ENCODE peak calls at places on chromosomes 13 and 19, in four cellular contexts. T is CD8-positive, alpha-beta T cell; K is cardiac muscle cell; B is GM23248. R is an unnamed sample.

GRCh38 chr19:17938092-17938845 is 5.5 kb downstream of the CCDC124 start:
- DNase-seq in B (peak; percentile 94), K (peak; percentile 83), T (peak; percentile 75), R (peak; percentile 68)

GRCh38 chr13:39688699-39689405 is 33.4 kb downstream of the COG6 start:
- DNase-seq in K (peak; percentile 52), T (no peak), B (peak; percentile 23), R (no peak)

GRCh38 chr13:71460179-71460578 is 406.8 kb downstream of the DACH1 start:
- DNase-seq in K (peak; percentile 47), T (no peak), B (no peak), R (no peak)

GRCh38 chr13:35767256-35767981 is 290.9 kb upstream of the MAB21L1 start:
- DNase-seq in K (no peak), B (no peak), T (no peak), R (no peak)

GRCh38 chr13:98449273-98449672 is 127.6 kb downstream of the STK24 start:
- DNase-seq in T (no peak), B (no peak), K (no peak), R (no peak)

GRCh38 chr19:3669616-3670257 is 30.5 kb downstream of the PIP5K1C start:
- DNase-seq in B (no peak), K (no peak), T (no peak), R (no peak)

GRCh38 chr19:55095260-55096060 is 19.8 kb downstream of the EPS8L1 start:
- DNase-seq in B (no peak), T (no peak), K (no peak), R (no peak)

GRCh38 chr19:52992109-52993004 is 21.4 kb upstream of the ERVV-1 start:
- DNase-seq in K (peak; percentile 23), B (peak; percentile 24), T (no peak), R (no peak)

GRCh38 chr19:17943284-17944221 is 10.7 kb downstream of the CCDC124 start:
- DNase-seq in B (no peak), T (no peak), K (no peak), R (no peak)

GRCh38 chr19:42099336-42099925 is 23.5 kb downstream of the ZNF574 start:
- DNase-seq in K (no peak), T (no peak), B (no peak), R (no peak)

GRCh38 chr19:40267601-40267997 is 17.5 kb downstream of the AKT2 start:
- DNase-seq in K (no peak), T (no peak), B (no peak), R (no peak)

GRCh38 chr19:36686365-36687213 is 823 bp upstream of the ZNF567 start:
- DNase-seq in K (peak; percentile 9), B (peak; percentile 32), T (no peak), R (no peak)

GRCh38 chr13:45370922-45371406 is 30.0 kb upstream of the TPT1 start:
- DNase-seq in T (peak; percentile 45), B (peak; percentile 84), K (peak; percentile 93), R (peak; percentile 38)

GRCh38 chr19:46009530-46010510 is 13.0 kb downstream of the PGLYRP1 start:
- DNase-seq in K (peak; percentile 83), T (peak; percentile 48), B (peak; percentile 65), R (peak; percentile 51)

GRCh38 chr19:3084943-3085342 is 9.2 kb upstream of the GNA11 start:
- DNase-seq in B (no peak), K (no peak), T (no peak), R (no peak)

GRCh38 chr13:99995503-99996176 is 14.1 kb downstream of the ZIC2 start:
- DNase-seq in B (no peak), T (no peak), K (no peak), R (no peak)

GRCh38 chr13:79646880-79647279 is 165.9 kb downstream of the NDFIP2 start:
- DNase-seq in K (no peak), T (no peak), B (no peak), R (no peak)

DNA sequence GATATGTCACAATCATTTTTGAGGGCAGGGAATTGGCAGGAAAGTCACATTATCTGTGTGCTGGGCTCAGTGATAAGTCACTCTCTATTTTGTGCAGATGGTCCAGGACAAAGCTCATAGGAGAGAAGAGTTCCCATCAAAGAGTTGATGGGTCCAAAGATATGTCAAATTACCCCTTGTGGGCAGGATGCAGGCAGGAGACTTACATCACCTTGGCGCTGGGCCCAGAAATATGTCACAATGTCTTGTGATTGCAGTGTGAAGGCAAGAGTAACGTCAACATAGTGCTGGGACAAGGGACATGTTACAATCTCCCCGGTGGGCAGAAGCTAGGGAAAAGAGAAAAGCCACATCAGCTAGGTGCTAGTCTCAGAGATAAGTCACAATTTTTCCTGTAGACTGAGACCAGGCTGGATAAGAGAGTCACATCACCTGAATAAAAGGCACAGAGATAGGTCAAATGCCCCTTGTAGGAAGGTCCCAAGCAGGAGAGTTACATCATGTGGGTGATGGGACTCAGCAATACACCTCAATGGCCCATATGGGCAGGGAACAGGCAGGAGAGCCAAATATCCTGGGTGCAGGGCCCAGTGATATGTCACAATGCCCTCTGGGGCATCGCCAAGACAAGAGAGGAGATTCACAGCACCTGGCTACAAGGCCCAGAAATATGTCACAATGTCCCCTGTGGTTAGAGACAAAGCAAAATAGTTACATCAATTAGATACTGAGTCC is 47.9 kb downstream of the ZNF99 start:
- DNase-seq in B (no peak), T (no peak), K (no peak), R (no peak)
- H3K9me3 ChIP-seq in B (no peaks in the 10 kb centered on the region), T (no peaks in the 10 kb centered on the region), K (no peaks in the 10 kb centered on the region), R (peaks cover 7% of the 10 kb centered on the region)

GRCh38 chr19:8890260-8890659 is 58.1 kb downstream of the MBD3L1 start:
- DNase-seq in K (no peak), T (no peak), B (no peak), R (no peak)

GRCh38 chr19:8899356-8899755 is 67.2 kb downstream of the MBD3L1 start:
- DNase-seq in B (no peak), T (no peak), K (no peak), R (no peak)

GRCh38 chr19:8897106-8897505 is 64.9 kb downstream of the MBD3L1 start:
- DNase-seq in K (no peak), T (no peak), B (no peak), R (no peak)

DNA sequence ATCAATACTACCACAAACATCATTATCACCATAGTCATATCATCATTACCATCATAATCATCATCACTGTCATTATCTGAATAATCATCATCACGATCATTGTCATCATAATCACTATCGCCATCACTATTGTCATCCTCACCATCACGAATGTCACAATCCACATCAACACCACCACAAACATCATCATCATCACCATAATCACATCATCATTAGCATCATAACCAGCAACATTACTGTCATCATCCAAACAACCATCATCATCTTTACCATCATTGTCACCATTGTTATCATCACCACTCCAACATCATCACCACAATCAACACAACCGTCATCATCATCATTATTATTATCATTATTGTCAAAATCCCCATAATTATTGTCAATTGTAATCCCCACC is 61.2 kb downstream of the MBD3L1 start:
- DNase-seq in T (no peak), B (no peak), K (no peak), R (no peak)
- H3K9me3 ChIP-seq in T (no peaks in the 10 kb centered on the region), B (no peaks in the 10 kb centered on the region), K (no peaks in the 10 kb centered on the region), R (no peaks in the 10 kb centered on the region)

DNA sequence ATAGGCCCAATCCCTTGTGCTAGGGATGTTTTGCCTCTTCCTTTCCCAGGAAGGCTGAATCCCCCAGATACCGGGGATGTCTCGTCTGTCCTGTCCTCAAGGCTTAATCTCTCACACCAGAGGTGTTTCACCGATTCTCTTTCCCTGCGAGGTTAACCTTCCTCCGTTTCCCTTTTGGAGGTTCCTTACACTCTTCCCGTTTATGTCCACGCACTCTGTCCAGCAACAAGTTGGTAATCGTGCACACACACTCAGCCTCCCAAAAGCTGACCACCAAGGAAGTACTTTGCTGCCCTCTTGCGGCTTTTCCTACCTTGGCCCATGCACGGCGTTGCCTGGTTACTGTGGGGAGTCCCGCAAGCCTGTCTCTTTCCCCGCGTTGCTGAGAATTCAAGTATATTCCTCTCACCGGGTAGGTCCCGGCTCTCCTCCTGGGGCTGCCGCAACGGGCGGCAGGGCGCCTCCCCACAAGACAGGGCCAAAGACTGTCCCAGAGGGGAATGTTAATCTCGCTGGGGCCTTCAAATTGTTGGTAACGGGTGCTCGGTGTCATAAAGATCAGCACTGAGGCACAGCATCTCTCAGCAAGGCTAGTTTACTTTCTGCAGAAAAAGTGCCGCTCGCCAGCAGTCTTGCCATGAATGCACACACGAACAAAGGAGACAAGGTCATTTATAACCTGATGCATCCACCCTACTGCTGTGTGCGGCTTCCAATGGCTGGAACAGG is 36.7 kb upstream of the CD177 start:
- DNase-seq in K (peak; percentile 15), T (no peak), B (peak; percentile 54), R (no peak)
- H3K9me3 ChIP-seq in K (no peaks in the 10 kb centered on the region), T (peaks cover 4% of the 10 kb centered on the region), B (no peaks in the 10 kb centered on the region), R (no peaks in the 10 kb centered on the region)

GRCh38 chr19:51889934-51890333 is 2.2 kb upstream of the ZNF577 start:
- DNase-seq in B (no peak), T (no peak), K (no peak), R (no peak)

GRCh38 chr19:51887522-51888498 is at the start of gene ZNF577:
- DNase-seq in B (peak; percentile 95), K (peak; percentile 96), T (peak; percentile 49), R (peak; percentile 59)

DNA sequence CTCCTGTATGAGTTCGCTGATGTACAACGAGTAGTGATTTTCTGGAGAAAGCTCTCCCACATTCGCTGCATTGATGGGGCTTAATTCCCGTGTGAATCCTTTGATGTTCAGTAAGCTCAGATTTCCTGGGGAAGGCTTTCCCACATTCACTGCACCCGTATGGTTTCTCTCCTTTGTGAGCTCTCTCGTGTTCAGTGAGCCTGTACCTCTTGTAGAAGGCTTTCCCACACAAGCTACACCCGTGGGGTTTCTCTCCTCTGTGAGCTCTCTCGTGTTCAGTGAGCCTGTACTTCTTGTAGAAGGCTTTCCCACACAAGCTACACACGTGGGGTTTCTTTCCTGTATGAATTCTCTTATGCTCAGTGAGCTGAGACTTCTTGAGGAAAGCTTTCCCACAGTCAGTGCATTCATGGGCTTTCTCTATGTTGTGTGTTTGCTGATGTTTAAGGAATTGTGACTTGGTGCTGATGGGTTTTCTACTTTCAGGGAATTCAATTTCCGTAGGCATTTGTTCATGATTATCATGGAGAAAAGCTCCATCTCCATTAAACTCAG is 3.5 kb upstream of the ZNF577 start:
- DNase-seq in B (peak; percentile 3), T (no peak), K (no peak), R (no peak)
- H3K9me3 ChIP-seq in B (no peaks in the 10 kb centered on the region), T (peaks cover 81% of the 10 kb centered on the region), K (peaks cover 11% of the 10 kb centered on the region), R (peaks cover 62% of the 10 kb centered on the region)

DNA sequence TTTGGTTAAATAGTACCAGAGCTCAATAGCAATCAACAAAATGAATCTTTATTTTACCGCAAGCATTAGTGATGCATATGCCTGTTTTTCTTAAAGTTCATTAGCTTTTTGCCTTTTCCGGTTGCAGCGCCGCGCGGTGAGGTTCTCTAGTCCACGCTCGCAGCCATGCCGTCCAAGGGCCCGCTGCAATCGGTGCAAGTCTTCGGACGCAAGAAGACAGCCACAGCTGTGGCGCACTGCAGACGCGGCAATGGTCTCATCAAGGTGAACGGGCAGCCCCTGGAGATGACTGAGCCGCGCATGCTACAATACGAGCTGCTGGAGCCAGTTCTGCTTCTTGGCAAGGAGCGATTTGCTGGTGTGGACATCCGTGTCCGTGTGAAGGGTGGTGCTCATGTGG is 42.1 kb upstream of the ZNF486 start:
- DNase-seq in B (no peak), T (no peak), K (no peak), R (no peak)
- H3K9me3 ChIP-seq in B (no peaks in the 10 kb centered on the region), T (peaks cover 10% of the 10 kb centered on the region), K (peaks cover 4% of the 10 kb centered on the region), R (peaks cover 6% of the 10 kb centered on the region)

GRCh38 chr19:11982526-11982925 is 17.7 kb downstream of the ZNF763 start:
- DNase-seq in T (no peak), B (peak; percentile 72), K (no peak), R (no peak)
- H3K9me3 ChIP-seq in T (peaks cover 39% of the 10 kb centered on the region), B (peaks cover 16% of the 10 kb centered on the region), K (peaks cover 7% of the 10 kb centered on the region), R (peaks cover 22% of the 10 kb centered on the region)

DNA sequence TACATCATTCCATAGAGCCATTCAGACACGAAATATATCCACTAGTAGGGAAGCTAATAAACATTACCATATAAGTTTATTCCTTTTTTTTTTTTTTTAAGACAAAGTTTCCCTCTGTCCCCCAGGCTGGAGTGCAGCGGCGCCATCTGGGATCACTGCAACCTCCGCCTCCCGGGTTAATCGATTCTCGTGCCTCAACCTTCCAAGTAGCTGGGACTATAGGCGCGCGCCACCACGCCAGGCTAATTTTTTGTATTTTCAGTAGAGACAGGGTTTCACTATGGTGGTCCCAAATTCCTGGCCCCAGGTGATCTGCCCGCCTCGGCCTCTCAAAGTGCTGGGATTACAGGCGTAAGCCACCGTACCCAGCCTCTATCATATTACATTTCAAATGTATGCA is 612 bp upstream of the ZNF154 start:
- DNase-seq in B (no peak), K (no peak), T (no peak), R (no peak)
- H3K9me3 ChIP-seq in B (no peaks in the 10 kb centered on the region), K (no peaks in the 10 kb centered on the region), T (peaks cover 31% of the 10 kb centered on the region), R (peaks cover 21% of the 10 kb centered on the region)

R was measured in T-helper 17 cell.